ENCODE peak calls at places on chromosomes 11 and 22, in eight cellular contexts. G, U, P, N, D, T, L and M are unnamed samples.

GRCh38 chr11:65720237-65720934 is at the start of gene RNASEH2C:
- DNase-seq in P (peak; percentile 94), T (peak; percentile 93), G (peak; percentile 77), D (peak; percentile 93), N (peak; percentile 92), L (peak; percentile 93), U (peak; percentile 93), M (peak; percentile 95)

GRCh38 chr11:116217006-116217405 is 555.8 kb downstream of the BUD13 start:
- DNase-seq in D (no peak), G (peak; percentile 27), N (no peak), U (no peak), L (peak; percentile 57), T (no peak), P (no peak), M (peak; percentile 83)

GRCh38 chr11:71153005-71153395 is 99.4 kb downstream of the SHANK2 start:
- DNase-seq in T (no peak), U (no peak), P (no peak), G (no peak), L (peak; percentile 92), N (no peak), D (peak; percentile 64), M (peak; percentile 26)

GRCh38 chr11:128908391-128909246 is 17.5 kb downstream of the KCNJ5 start:
- DNase-seq in U (no peak), L (peak; percentile 71), N (no peak), P (no peak), T (peak; percentile 74), D (peak; percentile 47), G (peak; percentile 45), M (no peak)

GRCh38 chr11:28628412-28628811 is 520.2 kb downstream of the METTL15 start:
- DNase-seq in L (no peak), N (no peak), P (peak; percentile 76), D (no peak), T (no peak), G (no peak), U (no peak), M (no peak)

GRCh38 chr22:45503816-45504702 is 1.4 kb downstream of the FBLN1 start:
- DNase-seq in N (no peak), L (no peak), G (no peak), U (no peak), D (peak; percentile 52), P (peak; percentile 97), T (peak; percentile 66), M (peak; percentile 80)

GRCh38 chr11:43517518-43517917 is 158.8 kb downstream of the TTC17 start:
- DNase-seq in G (no peak), T (no peak), L (no peak), P (no peak), U (no peak), D (no peak), N (no peak), M (no peak)

GRCh38 chr11:114162719-114163123 is 103.2 kb downstream of the ZBTB16 start:
- DNase-seq in N (no peak), U (no peak), P (no peak), D (peak; percentile 94), G (no peak), L (peak; percentile 95), T (peak; percentile 78), M (no peak)

GRCh38 chr11:34825670-34826383 is 90.4 kb downstream of the APIP start:
- DNase-seq in L (peak; percentile 85), G (peak; percentile 54), D (peak; percentile 49), N (no peak), P (no peak), T (no peak), U (no peak), M (no peak)

GRCh38 chr11:2943711-2944118 is 14.5 kb upstream of the PHLDA2 start:
- DNase-seq in L (no peak), P (no peak), U (no peak), D (no peak), N (no peak), T (peak; percentile 16), G (no peak), M (no peak)

GRCh38 chr11:11468919-11469318 is 115.9 kb upstream of the CSNK2A3 start:
- DNase-seq in D (no peak), U (no peak), T (no peak), P (no peak), N (no peak), L (no peak), G (no peak), M (no peak)

GRCh38 chr11:35014352-35014751 is 97.9 kb downstream of the PDHX start:
- DNase-seq in N (no peak), G (no peak), U (no peak), P (no peak), D (no peak), L (peak; percentile 38), T (no peak), M (no peak)

GRCh38 chr11:69035959-69036340 is 12.8 kb upstream of the TPCN2 start:
- DNase-seq in P (no peak), D (no peak), N (no peak), U (no peak), G (no peak), L (no peak), T (no peak), M (no peak)

DNA sequence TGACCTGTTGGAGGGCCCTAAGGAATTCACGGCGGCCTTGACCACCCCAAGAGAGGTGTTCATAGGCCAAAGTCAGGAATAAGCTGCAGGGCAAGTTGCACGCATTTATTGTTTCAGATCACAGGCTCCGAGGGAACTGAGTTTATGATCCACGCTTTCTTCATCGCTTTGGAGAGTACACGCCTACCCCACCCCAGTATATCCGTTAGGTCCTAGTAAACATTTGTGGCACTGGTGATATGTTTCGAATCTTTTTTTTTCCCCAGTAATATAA is 816 bp downstream of the GANAB start:
- DNase-seq in D (no peak), L (no peak), U (peak; percentile 27), N (no peak), G (no peak), T (peak; percentile 24), P (no peak), M (no peak)
- TF ChIP-seq EZH2phosphoT487 in D (no peak), L (no peak), U (no peak), N (no peak), G (no peak), T (no peak), P (no peak), M (no peak)

DNA sequence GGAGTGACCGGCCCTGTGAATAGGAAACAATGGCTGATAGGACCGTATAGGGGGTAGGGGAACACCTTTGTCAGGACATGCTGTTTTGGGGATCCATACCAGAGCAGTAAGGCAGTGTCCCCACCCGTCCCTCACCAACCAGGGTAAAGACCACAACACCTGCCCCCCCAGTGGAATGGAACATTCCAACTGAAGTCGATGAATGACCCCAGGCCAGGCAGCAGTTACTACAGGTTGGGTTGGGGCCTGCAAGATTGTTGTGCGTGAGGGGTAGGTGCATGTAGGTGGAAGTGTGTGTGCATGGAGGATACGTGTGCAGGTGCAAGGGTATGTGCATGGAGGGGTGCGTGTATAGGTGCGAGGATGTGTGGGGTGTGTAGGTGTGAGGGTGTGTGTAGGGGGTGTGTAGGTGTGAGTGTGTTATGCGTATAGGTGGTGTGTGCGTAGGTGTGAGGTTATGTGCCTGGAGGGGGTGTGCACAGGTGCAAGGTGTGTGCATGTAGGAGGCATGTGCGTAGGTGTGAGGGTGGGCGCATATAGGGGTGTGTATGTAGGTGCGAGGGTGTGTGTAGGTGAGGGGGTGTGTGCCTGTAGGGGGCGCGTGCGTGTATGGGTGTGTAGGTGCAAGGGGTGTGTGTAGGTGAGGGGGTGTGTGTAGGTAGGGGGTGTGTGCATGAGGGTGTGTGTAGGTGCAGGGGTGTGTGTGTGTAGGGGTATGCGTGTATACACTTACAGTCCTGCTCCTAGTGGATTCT is 32.9 kb downstream of the PISD start:
- DNase-seq in P (no peak), T (no peak), N (no peak), U (no peak), G (no peak), D (no peak), L (no peak), M (no peak)
- H3K4me3 ChIP-seq in P (no peak overlapping the region), T (no peak overlapping the region), N (no peak overlapping the region), U (peak overlapping the region; percentile 73), G (peak overlapping the region; percentile 76), D (no peak overlapping the region), L (peak overlapping the region; percentile 85), M (no peak overlapping the region)

GRCh38 chr11:111537336-111537860 is 3.1 kb upstream of the LAYN start:
- DNase-seq in T (no peak), N (no peak), D (no peak), P (no peak), U (no peak), G (no peak), L (no peak), M (no peak)

GRCh38 chr11:111540114-111540920 is at the start of gene LAYN:
- DNase-seq in G (no peak), U (no peak), D (peak; percentile 73), N (no peak), T (peak; percentile 86), L (no peak), P (peak; percentile 72), M (peak; percentile 81)

GRCh38 chr11:111539426-111540113 is 950 bp upstream of the LAYN start:
- DNase-seq in G (no peak), N (no peak), L (no peak), U (no peak), T (no peak), P (no peak), D (no peak), M (no peak)

GRCh38 chr11:111540921-111541208 is 345 bp downstream of the LAYN start:
- DNase-seq in L (no peak), G (no peak), U (no peak), T (no peak), N (no peak), D (no peak), P (no peak), M (no peak)

GRCh38 chr11:111538407-111539114 is 2.0 kb upstream of the LAYN start:
- DNase-seq in D (peak; percentile 25), U (no peak), T (no peak), L (peak; percentile 90), P (no peak), G (no peak), N (peak; percentile 30), M (no peak)
- TF ChIP-seq EZH2phosphoT487 in D (no peak), U (no peak), T (no peak), L (no peak), P (no peak), G (no peak), N (no peak), M (no peak)

DNA sequence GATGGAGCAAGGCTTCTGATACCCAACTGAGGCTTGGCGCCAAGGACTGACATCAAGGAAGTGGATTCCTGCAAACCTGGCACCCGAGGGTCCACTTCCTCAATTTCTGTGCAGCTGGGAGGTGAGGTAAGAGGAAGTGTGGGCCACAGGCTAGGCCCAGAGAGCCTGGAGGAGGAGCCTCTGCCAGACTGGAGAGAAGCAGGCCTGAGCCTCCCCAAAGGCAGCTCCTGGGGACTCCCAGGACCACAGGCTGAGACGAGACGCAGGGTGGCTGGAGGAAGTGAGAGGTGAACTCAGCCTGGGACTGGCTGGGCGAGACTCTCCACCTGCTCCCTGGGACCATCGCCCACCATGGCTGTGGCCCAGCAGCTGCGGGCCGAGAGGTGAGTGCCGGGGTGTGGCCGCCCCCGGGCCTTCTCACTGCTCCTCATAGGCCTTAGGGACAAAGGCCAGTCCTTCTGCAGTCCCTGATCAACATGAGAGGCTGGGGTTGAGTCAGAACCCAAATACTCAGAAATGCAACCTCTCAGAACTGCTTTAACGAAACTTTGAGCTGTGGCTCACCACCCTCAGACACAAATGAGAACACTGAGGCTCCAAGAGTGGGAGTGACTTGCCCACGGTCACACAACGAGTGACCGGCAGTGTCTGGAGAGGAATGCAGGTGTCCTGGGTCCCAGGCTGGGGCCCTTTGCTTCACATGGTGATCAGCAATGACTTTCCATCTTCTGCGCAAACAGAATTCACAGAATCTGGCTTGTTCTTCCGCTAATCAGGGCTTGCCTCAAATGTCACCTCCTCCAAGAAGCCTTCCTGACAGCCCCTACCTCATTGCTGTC is at the start of gene NCF4:
- DNase-seq in P (no peak), U (peak; percentile 95), L (no peak), N (peak; percentile 63), D (no peak), T (no peak), G (no peak), M (no peak)
- H3K4me3 ChIP-seq in P (no peak within 1 kb of the TSS), U (peak within 1 kb of the TSS; percentile 73), L (no peak within 1 kb of the TSS), N (peak within 1 kb of the TSS; percentile 41), D (no peak within 1 kb of the TSS), T (no peak within 1 kb of the TSS), G (no peak within 1 kb of the TSS), M (no peak within 1 kb of the TSS)